ENCODE peak calls at places on chromosome 1, in six cellular contexts. D, A, V, Y, G and H are unnamed samples.

GRCh38 chr1:44696789-44697188 is 22.3 kb downstream of the ARMH1 start:
- DNase-seq in D (no peak), A (no peak), V (no peak), Y (no peak), G (no peak), H (no peak)

GRCh38 chr1:213061263-213061662 is 10.2 kb downstream of the RPS6KC1 start:
- DNase-seq in D (no peak), A (no peak), V (no peak), Y (no peak), G (no peak), H (peak; percentile 5)

GRCh38 chr1:15472595-15472994 is 3.3 kb upstream of the CELA2B start:
- DNase-seq in D (no peak), A (no peak), V (no peak), Y (no peak), G (no peak), H (no peak)

GRCh38 chr1:213982515-213982813 is 5.3 kb upstream of the PROX1 start:
- DNase-seq in D (no peak), A (no peak), V (no peak), Y (no peak), G (no peak), H (no peak)

GRCh38 chr1:31497601-31498000 is 78.7 kb upstream of the TINAGL1 start:
- DNase-seq in D (no peak), A (peak; percentile 10), V (no peak), Y (no peak), G (no peak), H (no peak)

GRCh38 chr1:17351598-17352324 is 20.2 kb upstream of the PADI6 start:
- DNase-seq in D (no peak), A (no peak), V (no peak), Y (no peak), G (no peak), H (no peak)

GRCh38 chr1:23800396-23801337 is at the start of gene GALE:
- DNase-seq in D (peak; percentile 99), A (peak; percentile 91), V (peak; percentile 88), Y (peak; percentile 86), G (peak; percentile 99), H (peak; percentile 93)

GRCh38 chr1:83791821-83792437 is 207.0 kb downstream of the TTLL7 start:
- DNase-seq in D (no peak), A (peak; percentile 17), V (no peak), Y (no peak), G (peak; percentile 22), H (no peak)

GRCh38 chr1:3501856-3502665 is 47.6 kb downstream of the ARHGEF16 start:
- DNase-seq in D (peak; percentile 93), A (peak; percentile 28), V (no peak), Y (peak; percentile 40), G (peak; percentile 76), H (peak; percentile 49)

GRCh38 chr1:170309389-170310013 is 163.7 kb downstream of the NTMT2 start:
- DNase-seq in D (no peak), A (peak; percentile 96), V (no peak), Y (no peak), G (peak; percentile 73), H (no peak)

GRCh38 chr1:68725353-68725752 is 228.5 kb upstream of the DEPDC1 start:
- DNase-seq in D (no peak), A (no peak), V (peak; percentile 40), Y (no peak), G (no peak), H (no peak)

GRCh38 chr1:29973406-29973805 is 737.1 kb downstream of the PTPRU start:
- DNase-seq in D (no peak), A (no peak), V (no peak), Y (peak; percentile 32), G (no peak), H (no peak)

GRCh38 chr1:201530741-201531521 is 8.0 kb upstream of the NAV1 start:
- DNase-seq in D (peak; percentile 97), A (peak; percentile 95), V (peak; percentile 60), Y (peak; percentile 72), G (peak; percentile 87), H (peak; percentile 64)

GRCh38 chr1:12052008-12052573 is 11.0 kb upstream of the TNFRSF8 start:
- DNase-seq in D (no peak), A (peak; percentile 85), V (no peak), Y (peak; percentile 69), G (peak; percentile 92), H (peak; percentile 10)

GRCh38 chr1:12173631-12174121 is 6.9 kb downstream of the TNFRSF1B start:
- DNase-seq in D (peak; percentile 94), A (no peak), V (no peak), Y (no peak), G (no peak), H (no peak)

GRCh38 chr1:163650624-163651023 is 328.9 kb downstream of the NUF2 start:
- DNase-seq in D (no peak), A (no peak), V (no peak), Y (no peak), G (no peak), H (no peak)

GRCh38 chr1:173867141-173867752 is 542 bp downstream of the GAS5 start:
- DNase-seq in D (peak; percentile 87), A (no peak), V (peak; percentile 30), Y (no peak), G (no peak), H (no peak)

GRCh38 chr1:4529579-4530445 is 124.6 kb upstream of the AJAP1 start:
- DNase-seq in D (no peak), A (no peak), V (peak; percentile 56), Y (no peak), G (no peak), H (no peak)

GRCh38 chr1:206694551-206695124 is 9.9 kb downstream of the MAPKAPK2 start:
- DNase-seq in D (no peak), A (no peak), V (no peak), Y (peak; percentile 45), G (no peak), H (no peak)

GRCh38 chr1:155976913-155977606 is 1.3 kb downstream of the ARHGEF2 start:
- DNase-seq in D (no peak), A (no peak), V (no peak), Y (no peak), G (no peak), H (peak; percentile 56)

GRCh38 chr1:91080650-91081049 is 58.8 kb upstream of the ZNF644 start:
- DNase-seq in D (no peak), A (peak; percentile 56), V (no peak), Y (no peak), G (peak; percentile 8), H (no peak)

GRCh38 chr1:935751-936231 is 12.1 kb downstream of the SAMD11 start:
- DNase-seq in D (no peak), A (no peak), V (no peak), Y (no peak), G (no peak), H (no peak)

GRCh38 chr1:221605569-221605968 is 136.3 kb downstream of the DUSP10 start:
- DNase-seq in D (no peak), A (no peak), V (no peak), Y (no peak), G (no peak), H (no peak)

GRCh38 chr1:160850541-160850940 is 12.1 kb downstream of the CD244 start:
- DNase-seq in D (no peak), A (no peak), V (no peak), Y (no peak), G (no peak), H (no peak)

GRCh38 chr1:70633004-70633403 is 221.9 kb downstream of the CTH start:
- DNase-seq in D (no peak), A (no peak), V (no peak), Y (no peak), G (no peak), H (no peak)

GRCh38 chr1:221166162-221166500 is 286.9 kb downstream of the HLX start:
- DNase-seq in D (no peak), A (no peak), V (no peak), Y (peak; percentile 13), G (no peak), H (no peak)